ENCODE peak calls at places on chromosomes 7 and 10, in four cellular contexts. D, G, V and I are unnamed samples.

GRCh38 chr10:114077347-114077746 is 33.7 kb downstream of the ADRB1 start:
- DNase-seq in D (peak; percentile 90), V (no peak), G (no peak), I (no peak)

GRCh38 chr10:85612378-85612775 is 754.2 kb downstream of the GRID1 start:
- DNase-seq in V (no peak), D (peak; percentile 58), G (no peak), I (no peak)

GRCh38 chr10:86364551-86365345 is 1.8 kb downstream of the GRID1 start:
- DNase-seq in G (no peak), V (no peak), D (no peak), I (peak; percentile 54)

GRCh38 chr7:155007947-155008346 is 5.0 kb upstream of the PAXIP1 start:
- DNase-seq in V (no peak), G (no peak), D (peak; percentile 51), I (no peak)

GRCh38 chr7:155265960-155266359 is 31.7 kb upstream of the INSIG1 start:
- DNase-seq in V (no peak), G (no peak), D (peak; percentile 44), I (no peak)

GRCh38 chr10:23994459-23995046 is 214.4 kb upstream of the KIAA1217 start:
- DNase-seq in V (peak; percentile 61), D (peak; percentile 23), G (no peak), I (peak; percentile 53)

GRCh38 chr7:38105874-38106483 is 72.1 kb upstream of the STARD3NL start:
- DNase-seq in G (peak; percentile 36), D (peak; percentile 36), V (peak; percentile 7), I (peak; percentile 6)

GRCh38 chr7:124515431-124515830 is 250.2 kb downstream of the GPR37 start:
- DNase-seq in V (no peak), D (no peak), G (peak; percentile 6), I (no peak)

GRCh38 chr10:13801156-13801906 is 214.6 kb downstream of the PRPF18 start:
- DNase-seq in G (no peak), D (no peak), V (no peak), I (no peak)

GRCh38 chr7:144488977-144489376 is 85.5 kb upstream of the NOBOX start:
- DNase-seq in V (no peak), G (no peak), D (no peak), I (no peak)

GRCh38 chr10:69492091-69492745 is 41.0 kb downstream of the TSPAN15 start:
- DNase-seq in D (no peak), V (no peak), G (peak; percentile 76), I (peak; percentile 68)

GRCh38 chr7:115037128-115037802 is 115.4 kb downstream of the MDFIC start:
- DNase-seq in G (no peak), V (no peak), D (peak; percentile 15), I (no peak)

GRCh38 chr10:17053061-17053460 is 76.5 kb downstream of the CUBN start:
- DNase-seq in V (no peak), G (no peak), D (no peak), I (no peak)

GRCh38 chr7:142804715-142805114 is 33.9 kb downstream of the PRSS2 start:
- DNase-seq in D (no peak), V (no peak), G (no peak), I (no peak)

GRCh38 chr10:80187465-80188409 is 17.6 kb downstream of the ANXA11 start:
- DNase-seq in D (peak; percentile 83), V (no peak), G (no peak), I (no peak)

GRCh38 chr10:49323171-49323895 is 24.4 kb downstream of the C10orf71 start:
- DNase-seq in D (no peak), V (peak; percentile 56), G (no peak), I (no peak)

GRCh38 chr7:23234569-23235296 is 11.8 kb upstream of the GPNMB start:
- DNase-seq in D (no peak), G (no peak), V (no peak), I (no peak)

GRCh38 chr10:8617792-8618191 is 563.3 kb downstream of the GATA3 start:
- DNase-seq in D (no peak), V (no peak), G (no peak), I (no peak)

GRCh38 chr7:35605760-35606159 is 89.2 kb downstream of the HERPUD2 start:
- DNase-seq in D (no peak), V (no peak), G (no peak), I (no peak)

GRCh38 chr10:80104066-80104926 is 25.8 kb downstream of the TMEM254 start:
- DNase-seq in D (no peak), V (peak; percentile 31), G (no peak), I (no peak)

GRCh38 chr10:97916586-97916985 is 66.9 kb downstream of the GOLGA7B start:
- DNase-seq in D (peak; percentile 40), V (peak; percentile 17), G (peak; percentile 77), I (peak; percentile 53)

GRCh38 chr10:110269641-110270318 is 34.9 kb downstream of the SMNDC1 start:
- DNase-seq in D (peak; percentile 9), G (peak; percentile 88), V (peak; percentile 57), I (peak; percentile 40)

GRCh38 chr7:11232462-11232861 is 258.8 kb downstream of the PHF14 start:
- DNase-seq in V (no peak), G (no peak), D (no peak), I (no peak)

GRCh38 chr7:16223963-16224707 is 197.2 kb downstream of the CRPPA start:
- DNase-seq in D (no peak), G (no peak), V (no peak), I (no peak)

GRCh38 chr10:3606309-3606708 is 178.7 kb downstream of the KLF6 start:
- DNase-seq in V (no peak), D (no peak), G (no peak), I (no peak)

GRCh38 chr7:148609045-148609725 is 18.6 kb downstream of the C7orf33 start:
- DNase-seq in D (no peak), V (no peak), G (no peak), I (no peak)

GRCh38 chr7:151689196-151689971 is 169.7 kb upstream of the RHEB start:
- DNase-seq in G (no peak), D (no peak), V (peak; percentile 62), I (peak; percentile 53)